ENCODE peak calls at places on chromosome 3, in eight cellular contexts. One of them, this sample, is unnamed.

GRCh38 chr3:45123030-45123429 is 23.1 kb downstream of the CDCP1 start:
- DNase-seq in CD4-positive, CD25-positive, alpha-beta regulatory T cell: no peak
- DNase-seq in GM23248: peak; percentile 95
- DNase-seq in aorta: no peak
- DNase-seq in heart left ventricle: no peak
- DNase-seq in OCI-LY7: no peak
- DNase-seq in esophagus muscularis mucosa: no peak
- DNase-seq in left lung: no peak
- DNase-seq in this sample: no peak

GRCh38 chr3:65153850-65154512 is 466.2 kb upstream of the ADAMTS9 start:
- DNase-seq in CD4-positive, CD25-positive, alpha-beta regulatory T cell: no peak
- DNase-seq in GM23248: no peak
- DNase-seq in aorta: no peak
- DNase-seq in heart left ventricle: no peak
- DNase-seq in OCI-LY7: no peak
- DNase-seq in esophagus muscularis mucosa: no peak
- DNase-seq in left lung: no peak
- DNase-seq in this sample: no peak

GRCh38 chr3:35867782-35868181 is 228.5 kb downstream of the ARPP21 start:
- DNase-seq in CD4-positive, CD25-positive, alpha-beta regulatory T cell: no peak
- DNase-seq in GM23248: no peak
- DNase-seq in aorta: no peak
- DNase-seq in heart left ventricle: no peak
- DNase-seq in OCI-LY7: no peak
- DNase-seq in esophagus muscularis mucosa: no peak
- DNase-seq in left lung: no peak
- DNase-seq in this sample: no peak

GRCh38 chr3:189270248-189270832 is 98.6 kb downstream of the TPRG1 start:
- DNase-seq in CD4-positive, CD25-positive, alpha-beta regulatory T cell: peak; percentile 54
- DNase-seq in GM23248: peak; percentile 96
- DNase-seq in aorta: peak; percentile 80
- DNase-seq in heart left ventricle: peak; percentile 10
- DNase-seq in OCI-LY7: peak; percentile 61
- DNase-seq in esophagus muscularis mucosa: no peak
- DNase-seq in left lung: peak; percentile 67
- DNase-seq in this sample: no peak

GRCh38 chr3:25151497-25151896 is 276.6 kb upstream of the RARB start:
- DNase-seq in CD4-positive, CD25-positive, alpha-beta regulatory T cell: no peak
- DNase-seq in GM23248: no peak
- DNase-seq in aorta: no peak
- DNase-seq in heart left ventricle: no peak
- DNase-seq in OCI-LY7: no peak
- DNase-seq in esophagus muscularis mucosa: no peak
- DNase-seq in left lung: no peak
- DNase-seq in this sample: no peak

GRCh38 chr3:14042680-14043079 is 82.0 kb downstream of the CHCHD4 start:
- DNase-seq in CD4-positive, CD25-positive, alpha-beta regulatory T cell: no peak
- DNase-seq in GM23248: peak; percentile 50
- DNase-seq in aorta: no peak
- DNase-seq in heart left ventricle: no peak
- DNase-seq in OCI-LY7: no peak
- DNase-seq in esophagus muscularis mucosa: no peak
- DNase-seq in left lung: no peak
- DNase-seq in this sample: no peak

GRCh38 chr3:48960841-48961413 is 29.1 kb upstream of the P4HTM start:
- DNase-seq in CD4-positive, CD25-positive, alpha-beta regulatory T cell: no peak
- DNase-seq in GM23248: peak; percentile 18
- DNase-seq in aorta: no peak
- DNase-seq in heart left ventricle: no peak
- DNase-seq in OCI-LY7: no peak
- DNase-seq in esophagus muscularis mucosa: no peak
- DNase-seq in left lung: no peak
- DNase-seq in this sample: no peak

GRCh38 chr3:40309925-40310635 is 573 bp downstream of the EIF1B start:
- DNase-seq in CD4-positive, CD25-positive, alpha-beta regulatory T cell: peak; percentile 46
- DNase-seq in GM23248: peak; percentile 69
- DNase-seq in aorta: peak; percentile 87
- DNase-seq in heart left ventricle: peak; percentile 40
- DNase-seq in OCI-LY7: peak; percentile 32
- DNase-seq in esophagus muscularis mucosa: no peak
- DNase-seq in left lung: peak; percentile 90
- DNase-seq in this sample: no peak

GRCh38 chr3:179653106-179653776 is 401 bp downstream of the USP13 start:
- DNase-seq in CD4-positive, CD25-positive, alpha-beta regulatory T cell: peak; percentile 79
- DNase-seq in GM23248: peak; percentile 92
- DNase-seq in aorta: peak; percentile 89
- DNase-seq in heart left ventricle: peak; percentile 77
- DNase-seq in OCI-LY7: peak; percentile 84
- DNase-seq in esophagus muscularis mucosa: no peak
- DNase-seq in left lung: peak; percentile 89
- DNase-seq in this sample: peak; percentile 72

GRCh38 chr3:192684151-192684550 is 43.2 kb downstream of the FGF12 start:
- DNase-seq in CD4-positive, CD25-positive, alpha-beta regulatory T cell: no peak
- DNase-seq in GM23248: no peak
- DNase-seq in aorta: no peak
- DNase-seq in heart left ventricle: no peak
- DNase-seq in OCI-LY7: no peak
- DNase-seq in esophagus muscularis mucosa: no peak
- DNase-seq in left lung: no peak
- DNase-seq in this sample: no peak

GRCh38 chr3:16456784-16457415 is 56.6 kb downstream of the RFTN1 start:
- DNase-seq in CD4-positive, CD25-positive, alpha-beta regulatory T cell: no peak
- DNase-seq in GM23248: no peak
- DNase-seq in aorta: no peak
- DNase-seq in heart left ventricle: peak; percentile 40
- DNase-seq in OCI-LY7: no peak
- DNase-seq in esophagus muscularis mucosa: no peak
- DNase-seq in left lung: no peak
- DNase-seq in this sample: no peak

GRCh38 chr3:194691481-194692281 is 6.0 kb downstream of the FAM43A start:
- DNase-seq in CD4-positive, CD25-positive, alpha-beta regulatory T cell: no peak
- DNase-seq in GM23248: no peak
- DNase-seq in aorta: no peak
- DNase-seq in heart left ventricle: no peak
- DNase-seq in OCI-LY7: peak; percentile 97
- DNase-seq in esophagus muscularis mucosa: no peak
- DNase-seq in left lung: no peak
- DNase-seq in this sample: no peak

GRCh38 chr3:5021571-5022092 is 42.4 kb downstream of the BHLHE40 start:
- DNase-seq in CD4-positive, CD25-positive, alpha-beta regulatory T cell: no peak
- DNase-seq in GM23248: peak; percentile 92
- DNase-seq in aorta: no peak
- DNase-seq in heart left ventricle: no peak
- DNase-seq in OCI-LY7: no peak
- DNase-seq in esophagus muscularis mucosa: no peak
- DNase-seq in left lung: no peak
- DNase-seq in this sample: no peak

GRCh38 chr3:39142067-39142466 is 11.3 kb downstream of the CSRNP1 start:
- DNase-seq in CD4-positive, CD25-positive, alpha-beta regulatory T cell: no peak
- DNase-seq in GM23248: no peak
- DNase-seq in aorta: no peak
- DNase-seq in heart left ventricle: no peak
- DNase-seq in OCI-LY7: no peak
- DNase-seq in esophagus muscularis mucosa: no peak
- DNase-seq in left lung: no peak
- DNase-seq in this sample: no peak

GRCh38 chr3:39143051-39143885 is 10.1 kb downstream of the CSRNP1 start:
- DNase-seq in CD4-positive, CD25-positive, alpha-beta regulatory T cell: no peak
- DNase-seq in GM23248: peak; percentile 36
- DNase-seq in aorta: no peak
- DNase-seq in heart left ventricle: no peak
- DNase-seq in OCI-LY7: no peak
- DNase-seq in esophagus muscularis mucosa: no peak
- DNase-seq in left lung: no peak
- DNase-seq in this sample: no peak

GRCh38 chr3:39144748-39145380 is 8.5 kb downstream of the CSRNP1 start:
- DNase-seq in CD4-positive, CD25-positive, alpha-beta regulatory T cell: no peak
- DNase-seq in GM23248: no peak
- DNase-seq in aorta: no peak
- DNase-seq in heart left ventricle: no peak
- DNase-seq in OCI-LY7: no peak
- DNase-seq in esophagus muscularis mucosa: no peak
- DNase-seq in left lung: no peak
- DNase-seq in this sample: no peak

GRCh38 chr3:39146083-39146501 is 7.3 kb downstream of the CSRNP1 start:
- DNase-seq in CD4-positive, CD25-positive, alpha-beta regulatory T cell: no peak
- DNase-seq in GM23248: peak; percentile 54
- DNase-seq in aorta: no peak
- DNase-seq in heart left ventricle: peak; percentile 63
- DNase-seq in OCI-LY7: no peak
- DNase-seq in esophagus muscularis mucosa: no peak
- DNase-seq in left lung: no peak
- DNase-seq in this sample: no peak

GRCh38 chr3:39144095-39144747 is 9.2 kb downstream of the CSRNP1 start:
- DNase-seq in CD4-positive, CD25-positive, alpha-beta regulatory T cell: no peak
- DNase-seq in GM23248: no peak
- DNase-seq in aorta: no peak
- DNase-seq in heart left ventricle: no peak
- DNase-seq in OCI-LY7: no peak
- DNase-seq in esophagus muscularis mucosa: no peak
- DNase-seq in left lung: no peak
- DNase-seq in this sample: no peak
- H3K4me1 ChIP-seq in CD4-positive, CD25-positive, alpha-beta regulatory T cell: peaks cover 40% of the 10 kb centered on the region
- H3K4me1 ChIP-seq in GM23248: peaks cover 55% of the 10 kb centered on the region
- H3K4me1 ChIP-seq in aorta: peaks cover 4% of the 10 kb centered on the region
- H3K4me1 ChIP-seq in heart left ventricle: peaks cover 87% of the 10 kb centered on the region
- H3K4me1 ChIP-seq in OCI-LY7: peaks cover 58% of the 10 kb centered on the region
- H3K4me1 ChIP-seq in esophagus muscularis mucosa: peaks cover 89% of the 10 kb centered on the region
- H3K4me1 ChIP-seq in left lung: peaks cover 99% of the 10 kb centered on the region
- H3K4me1 ChIP-seq in this sample: peaks cover 29% of the 10 kb centered on the region

DNA sequence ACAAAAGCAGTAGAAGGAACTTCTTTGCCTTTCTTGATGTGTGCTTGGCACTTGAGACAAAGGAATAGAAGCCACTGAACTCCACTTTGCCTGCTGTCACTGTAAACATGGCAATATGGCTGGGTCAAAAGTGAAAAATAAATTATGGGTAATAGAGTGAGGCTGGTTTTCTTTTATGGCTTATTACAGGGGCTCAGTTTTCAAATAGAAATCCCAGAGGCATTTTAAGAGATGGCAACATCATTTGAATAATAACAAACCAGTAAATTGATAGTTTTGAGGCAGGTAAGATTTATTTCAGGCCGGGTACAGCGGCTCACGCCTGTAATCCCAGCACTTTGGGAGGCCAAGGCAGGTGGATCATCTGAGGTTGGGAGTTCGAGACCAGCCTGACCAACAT is 2.8 kb downstream of the C3orf52 start:
- DNase-seq in CD4-positive, CD25-positive, alpha-beta regulatory T cell: no peak
- DNase-seq in GM23248: no peak
- DNase-seq in aorta: no peak
- DNase-seq in heart left ventricle: no peak
- DNase-seq in OCI-LY7: no peak
- DNase-seq in esophagus muscularis mucosa: no peak
- DNase-seq in left lung: no peak
- DNase-seq in this sample: no peak
- H3K27ac ChIP-seq in CD4-positive, CD25-positive, alpha-beta regulatory T cell: no peak overlapping the region
- H3K27ac ChIP-seq in GM23248: no peak overlapping the region
- H3K27ac ChIP-seq in aorta: no peak overlapping the region
- H3K27ac ChIP-seq in heart left ventricle: no peak overlapping the region
- H3K27ac ChIP-seq in OCI-LY7: no peak overlapping the region
- H3K27ac ChIP-seq in esophagus muscularis mucosa: no peak overlapping the region
- H3K27ac ChIP-seq in left lung: no peak overlapping the region
- H3K27ac ChIP-seq in this sample: no peak overlapping the region

GRCh38 chr3:31178467-31178866 is 284.0 kb upstream of the GADL1 start:
- DNase-seq in CD4-positive, CD25-positive, alpha-beta regulatory T cell: no peak
- DNase-seq in GM23248: no peak
- DNase-seq in aorta: no peak
- DNase-seq in heart left ventricle: no peak
- DNase-seq in OCI-LY7: no peak
- DNase-seq in esophagus muscularis mucosa: no peak
- DNase-seq in left lung: no peak
- DNase-seq in this sample: no peak

GRCh38 chr3:31180274-31180673 is 285.8 kb upstream of the GADL1 start:
- DNase-seq in CD4-positive, CD25-positive, alpha-beta regulatory T cell: no peak
- DNase-seq in GM23248: no peak
- DNase-seq in aorta: no peak
- DNase-seq in heart left ventricle: no peak
- DNase-seq in OCI-LY7: no peak
- DNase-seq in esophagus muscularis mucosa: no peak
- DNase-seq in left lung: no peak
- DNase-seq in this sample: no peak

GRCh38 chr3:31181661-31182060 is 287.2 kb upstream of the GADL1 start:
- DNase-seq in CD4-positive, CD25-positive, alpha-beta regulatory T cell: no peak
- DNase-seq in GM23248: no peak
- DNase-seq in aorta: no peak
- DNase-seq in heart left ventricle: no peak
- DNase-seq in OCI-LY7: no peak
- DNase-seq in esophagus muscularis mucosa: no peak
- DNase-seq in left lung: peak; percentile 74
- DNase-seq in this sample: no peak

GRCh38 chr3:31182639-31183038 is 288.2 kb upstream of the GADL1 start:
- DNase-seq in CD4-positive, CD25-positive, alpha-beta regulatory T cell: no peak
- DNase-seq in GM23248: no peak
- DNase-seq in aorta: no peak
- DNase-seq in heart left ventricle: no peak
- DNase-seq in OCI-LY7: no peak
- DNase-seq in esophagus muscularis mucosa: no peak
- DNase-seq in left lung: no peak
- DNase-seq in this sample: no peak

GRCh38 chr3:31179768-31180167 is 285.3 kb upstream of the GADL1 start:
- DNase-seq in CD4-positive, CD25-positive, alpha-beta regulatory T cell: no peak
- DNase-seq in GM23248: no peak
- DNase-seq in aorta: no peak
- DNase-seq in heart left ventricle: no peak
- DNase-seq in OCI-LY7: no peak
- DNase-seq in esophagus muscularis mucosa: no peak
- DNase-seq in left lung: no peak
- DNase-seq in this sample: no peak
- H3K9me3 ChIP-seq in CD4-positive, CD25-positive, alpha-beta regulatory T cell: no peaks in the 10 kb centered on the region
- H3K9me3 ChIP-seq in GM23248: no peaks in the 10 kb centered on the region
- H3K9me3 ChIP-seq in aorta: no peaks in the 10 kb centered on the region
- H3K9me3 ChIP-seq in heart left ventricle: no peaks in the 10 kb centered on the region
- H3K9me3 ChIP-seq in OCI-LY7: no peaks in the 10 kb centered on the region
- H3K9me3 ChIP-seq in esophagus muscularis mucosa: no peaks in the 10 kb centered on the region
- H3K9me3 ChIP-seq in left lung: no peaks in the 10 kb centered on the region
- H3K9me3 ChIP-seq in this sample: no peaks in the 10 kb centered on the region

GRCh38 chr3:98518816-98519215 is 3.9 kb downstream of the CLDND1 start:
- DNase-seq in CD4-positive, CD25-positive, alpha-beta regulatory T cell: no peak
- DNase-seq in GM23248: no peak
- DNase-seq in aorta: no peak
- DNase-seq in heart left ventricle: no peak
- DNase-seq in OCI-LY7: no peak
- DNase-seq in esophagus muscularis mucosa: no peak
- DNase-seq in left lung: no peak
- DNase-seq in this sample: no peak

GRCh38 chr3:98522538-98523281 is at the start of gene CLDND1:
- DNase-seq in CD4-positive, CD25-positive, alpha-beta regulatory T cell: peak; percentile 98
- DNase-seq in GM23248: peak; percentile 98
- DNase-seq in aorta: peak; percentile 100
- DNase-seq in heart left ventricle: peak; percentile 98
- DNase-seq in OCI-LY7: peak; percentile 96
- DNase-seq in esophagus muscularis mucosa: peak; percentile 99
- DNase-seq in left lung: peak; percentile 100
- DNase-seq in this sample: peak; percentile 91

GRCh38 chr3:98514948-98515347 is 7.8 kb downstream of the CLDND1 start:
- DNase-seq in CD4-positive, CD25-positive, alpha-beta regulatory T cell: no peak
- DNase-seq in GM23248: no peak
- DNase-seq in aorta: no peak
- DNase-seq in heart left ventricle: no peak
- DNase-seq in OCI-LY7: no peak
- DNase-seq in esophagus muscularis mucosa: no peak
- DNase-seq in left lung: no peak
- DNase-seq in this sample: no peak

GRCh38 chr3:98521897-98522537 is 685 bp downstream of the CLDND1 start:
- DNase-seq in CD4-positive, CD25-positive, alpha-beta regulatory T cell: peak; percentile 69
- DNase-seq in GM23248: peak; percentile 93
- DNase-seq in aorta: no peak
- DNase-seq in heart left ventricle: peak; percentile 22
- DNase-seq in OCI-LY7: peak; percentile 55
- DNase-seq in esophagus muscularis mucosa: no peak
- DNase-seq in left lung: no peak
- DNase-seq in this sample: peak; percentile 36

GRCh38 chr3:98519351-98519750 is 3.4 kb downstream of the CLDND1 start:
- DNase-seq in CD4-positive, CD25-positive, alpha-beta regulatory T cell: no peak
- DNase-seq in GM23248: no peak
- DNase-seq in aorta: no peak
- DNase-seq in heart left ventricle: no peak
- DNase-seq in OCI-LY7: no peak
- DNase-seq in esophagus muscularis mucosa: no peak
- DNase-seq in left lung: no peak
- DNase-seq in this sample: no peak
- H3K4me1 ChIP-seq in CD4-positive, CD25-positive, alpha-beta regulatory T cell: peaks cover 59% of the 10 kb centered on the region
- H3K4me1 ChIP-seq in GM23248: peaks cover 11% of the 10 kb centered on the region
- H3K4me1 ChIP-seq in aorta: peaks cover 7% of the 10 kb centered on the region
- H3K4me1 ChIP-seq in heart left ventricle: peaks cover 30% of the 10 kb centered on the region
- H3K4me1 ChIP-seq in OCI-LY7: peaks cover 19% of the 10 kb centered on the region
- H3K4me1 ChIP-seq in esophagus muscularis mucosa: peaks cover 24% of the 10 kb centered on the region
- H3K4me1 ChIP-seq in left lung: peaks cover 27% of the 10 kb centered on the region
- H3K4me1 ChIP-seq in this sample: peaks cover 41% of the 10 kb centered on the region

This sample was measured in CD8-positive, alpha-beta memory T cell.